ENCODE peak calls at places on chromosomes 1 and 21, in seven cellular contexts. Z is mesendoderm, B is H9, N is neuronal stem cell, P is H1, L is mesenchymal stem cell, K is trophoblast cell. F is an unnamed sample.

GRCh38 chr1:200873671-200874397 is 1.1 kb downstream of the GPR25 start:
- DNase-seq in K (no peak), P (no peak), L (no peak), B (peak), Z (no peak), N (no peak), F (no peak)

GRCh38 chr21:34367320-34367935 is 3.6 kb downstream of the KCNE2 start:
- DNase-seq in P (no peak), K (peak), Z (peak), L (peak), B (peak), N (no peak), F (peak)

GRCh38 chr1:211648980-211649934 is 26.2 kb downstream of the NEK2 start:
- DNase-seq in Z (no peak), B (no peak), P (no peak), N (no peak), L (peak), K (peak), F (peak)

GRCh38 chr1:5768014-5768413 is 224.2 kb downstream of the NPHP4 start:
- DNase-seq in N (no peak), L (no peak), Z (peak), B (peak), P (no peak), K (no peak), F (no peak)

GRCh38 chr1:31531177-31532000 is 44.9 kb upstream of the TINAGL1 start:
- DNase-seq in B (no peak), K (peak), N (no peak), L (peak), P (no peak), Z (peak), F (peak)

GRCh38 chr1:203520315-203520714 is 26.4 kb downstream of the OPTC start:
- DNase-seq in N (no peak), Z (peak), L (peak), B (no peak), K (peak), P (no peak), F (peak)

GRCh38 chr1:24348196-24348595 is 29.0 kb downstream of the GRHL3 start:
- DNase-seq in L (no peak), Z (no peak), P (no peak), K (no peak), N (no peak), B (no peak), F (no peak)

GRCh38 chr1:197683895-197684553 is 91.3 kb downstream of the DENND1B start:
- DNase-seq in Z (no peak), N (no peak), K (peak), L (no peak), B (no peak), P (no peak), F (no peak)

GRCh38 chr1:31377361-31377863 is 4.5 kb upstream of the FABP3 start:
- DNase-seq in Z (no peak), B (no peak), K (no peak), N (no peak), L (no peak), P (no peak), F (no peak)

GRCh38 chr1:198206292-198206691 is 49.5 kb downstream of the NEK7 start:
- DNase-seq in B (no peak), L (no peak), Z (no peak), N (no peak), K (no peak), P (no peak), F (no peak)

GRCh38 chr21:42545317-42545716 is 31.7 kb downstream of the SLC37A1 start:
- DNase-seq in B (no peak), Z (no peak), N (no peak), P (no peak), L (no peak), K (no peak), F (no peak)

GRCh38 chr1:110312188-110313121 is 26.7 kb upstream of the RBM15 start:
- DNase-seq in Z (peak), K (peak), B (peak), P (peak), L (peak), N (peak), F (peak)

GRCh38 chr1:161200421-161200991 is 1.7 kb upstream of the ADAMTS4 start:
- DNase-seq in Z (no peak), B (peak), L (no peak), P (no peak), N (no peak), K (no peak), F (no peak)

GRCh38 chr1:64539808-64540207 is 69.9 kb downstream of the CACHD1 start:
- DNase-seq in B (no peak), P (no peak), K (no peak), L (no peak), N (no peak), Z (no peak), F (peak)

GRCh38 chr1:119929643-119930310 is 33.5 kb upstream of the ADAM30 start:
- DNase-seq in K (no peak), P (no peak), Z (no peak), L (no peak), B (no peak), N (no peak), F (peak)

GRCh38 chr21:41823166-41823565 is 56.0 kb downstream of the PRDM15 start:
- DNase-seq in P (no peak), K (no peak), Z (no peak), N (no peak), L (no peak), B (no peak), F (no peak)

GRCh38 chr21:34881421-34881820 is 167.7 kb downstream of the RUNX1 start:
- DNase-seq in N (no peak), L (peak), B (no peak), Z (no peak), K (peak), P (no peak), F (peak)

GRCh38 chr1:203778789-203779188 is 13.8 kb downstream of the LAX1 start:
- DNase-seq in N (no peak), K (peak), Z (no peak), B (no peak), L (no peak), P (no peak), F (no peak)

GRCh38 chr1:41891403-41891896 is 27.3 kb downstream of the HIVEP3 start:
- DNase-seq in B (no peak), L (peak), Z (peak), K (peak), N (no peak), P (no peak), F (peak)

GRCh38 chr1:17236779-17237601 is 11.9 kb upstream of the PADI3 start:
- DNase-seq in B (peak), N (peak), K (peak), P (peak), L (peak), Z (peak), F (peak)

GRCh38 chr1:170660874-170661645 is 2.9 kb upstream of the PRRX1 start:
- DNase-seq in B (peak), Z (peak), N (no peak), P (no peak), L (peak), K (no peak), F (peak)

GRCh38 chr1:19872190-19872589 is 10.0 kb upstream of the OTUD3 start:
- DNase-seq in P (no peak), K (peak), N (no peak), B (no peak), Z (no peak), L (no peak), F (no peak)

GRCh38 chr21:37087188-37087587 is 14.1 kb downstream of the TTC3 start:
- DNase-seq in K (peak), B (no peak), P (no peak), N (no peak), L (peak), Z (peak), F (peak)

GRCh38 chr1:26164036-26164927 is 4.5 kb downstream of the C1orf232 start:
- DNase-seq in N (peak), P (no peak), L (peak), B (peak), Z (peak), K (peak), F (no peak)

GRCh38 chr1:161427733-161428516 is 60.2 kb upstream of the CFAP126 start:
- DNase-seq in N (no peak), K (peak), Z (peak), P (no peak), L (peak), B (peak), F (peak)

DNA sequence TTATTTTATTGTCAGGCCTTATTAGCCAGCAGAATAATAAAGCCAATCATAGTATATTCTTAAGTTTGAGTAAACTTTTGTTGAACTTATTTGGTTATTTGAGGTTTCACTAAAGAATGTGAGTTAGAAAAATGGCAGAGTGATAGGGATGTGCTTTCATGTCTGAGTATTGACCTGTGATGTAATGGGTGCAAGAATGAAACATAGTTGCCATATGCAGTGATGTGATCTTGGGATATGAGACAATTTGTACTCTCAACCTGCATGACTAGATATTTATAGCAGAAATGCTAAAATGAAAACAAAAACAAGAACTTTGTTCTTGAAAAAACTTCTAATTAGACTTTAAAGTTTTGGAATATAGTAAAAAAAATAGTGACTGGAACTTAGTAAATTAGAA is 97.9 kb downstream of the DISP1 start:
- DNase-seq in L (no peak), K (no peak), B (no peak), Z (no peak), P (no peak), N (no peak), F (peak)
- H3K18ac ChIP-seq in L (no peak), K (no peak), B (no peak), Z (no peak), P (no peak), N (no peak), F (no peak)

GRCh38 chr21:14448784-14449183 is 65.8 kb upstream of the HSPA13 start:
- DNase-seq in K (no peak), N (no peak), Z (no peak), P (no peak), L (no peak), B (no peak), F (no peak)
- H3K18ac ChIP-seq in K (no peak), N (no peak), Z (no peak), P (no peak), L (no peak), B (no peak), F (no peak)

GRCh38 chr1:39951951-39952350 is 3.0 kb upstream of the MFSD2A start:
- DNase-seq in N (no peak), B (no peak), K (no peak), P (no peak), L (no peak), Z (no peak), F (no peak)
- H3K18ac ChIP-seq in N (no peak), B (no peak), K (no peak), P (no peak), L (no peak), Z (no peak), F (no peak)

GRCh38 chr1:208243851-208244583 is at the start of gene PLXNA2:
- DNase-seq in K (peak), B (peak), Z (peak), L (peak), N (peak), P (no peak), F (peak)
- H3K18ac ChIP-seq in K (peak), B (no peak), Z (peak), L (peak), N (peak), P (no peak), F (no peak)

DNA sequence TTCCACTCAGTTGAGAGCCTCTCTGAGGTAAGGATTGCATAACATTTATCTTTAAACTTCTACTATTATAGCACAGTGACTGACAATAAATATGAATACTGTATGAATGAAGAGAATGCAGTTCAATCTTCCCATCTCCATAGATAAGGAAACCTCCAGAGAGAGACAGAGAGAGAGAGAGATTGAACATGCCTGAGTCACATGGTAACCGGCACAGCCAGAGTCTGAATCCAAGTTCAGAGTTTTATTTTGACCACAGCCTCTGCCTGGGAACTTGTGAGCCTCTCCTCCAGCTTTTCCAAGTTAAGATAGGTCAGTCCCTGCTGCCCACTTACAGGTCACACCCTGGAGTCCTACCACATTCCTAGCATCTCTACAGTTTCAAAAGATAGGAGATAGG is 41.3 kb downstream of the PLPPR5 start:
- DNase-seq in L (peak), B (no peak), K (peak), Z (no peak), P (no peak), N (no peak), F (peak)
- H3K18ac ChIP-seq in L (no peak), B (no peak), K (no peak), Z (no peak), P (no peak), N (no peak), F (peak)

GRCh38 chr1:18786149-18786548 is 73.3 kb downstream of the TAS1R2 start:
- DNase-seq in Z (no peak), L (no peak), K (no peak), P (no peak), B (no peak), N (no peak), F (no peak)
- H3K18ac ChIP-seq in Z (no peak), L (no peak), K (no peak), P (no peak), B (no peak), N (no peak), F (no peak)

DNA sequence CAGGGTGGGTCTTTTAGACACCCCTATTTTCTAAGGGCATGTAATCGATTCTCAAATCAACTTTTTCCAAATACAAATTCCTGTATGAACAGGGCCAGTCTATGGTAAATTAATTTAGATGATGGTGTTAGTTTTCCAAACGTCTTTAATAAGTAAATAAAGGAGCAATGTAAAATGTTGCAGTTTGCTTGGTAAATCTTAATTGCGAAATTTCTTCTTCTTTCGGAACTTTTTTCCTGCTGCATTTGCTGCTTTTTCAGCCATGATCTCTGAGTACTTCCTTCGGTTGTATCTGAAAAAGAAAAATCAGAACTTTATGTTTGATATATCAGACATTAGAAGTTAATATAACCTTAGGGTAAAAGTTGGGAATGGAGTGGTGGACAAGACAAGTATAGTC is 9.4 kb downstream of the DNTTIP2 start:
- DNase-seq in P (no peak), K (no peak), N (no peak), B (no peak), L (no peak), Z (no peak), F (no peak)
- H3K18ac ChIP-seq in P (no peak), K (no peak), N (no peak), B (no peak), L (no peak), Z (no peak), F (no peak)

DNA sequence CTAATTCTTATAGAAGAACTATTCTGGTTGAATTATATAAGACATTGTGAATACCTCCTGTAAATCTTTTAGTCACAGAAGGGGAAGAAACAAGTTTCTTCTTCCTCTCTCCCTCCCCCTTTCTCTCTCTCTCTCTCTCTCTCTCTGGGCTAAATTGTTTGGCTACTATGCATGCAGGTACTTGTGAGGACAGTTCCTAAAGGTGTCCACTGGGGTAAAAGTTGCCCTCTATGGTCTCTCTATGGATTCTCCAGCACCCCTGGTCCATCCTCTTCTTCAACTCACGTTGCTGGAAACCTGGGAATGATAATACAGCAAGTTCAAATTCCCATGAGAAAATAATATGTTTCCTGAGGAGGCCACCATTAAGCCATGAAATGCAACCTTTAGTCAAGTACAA is 5.8 kb downstream of the OR6K3 start:
- DNase-seq in L (no peak), K (no peak), B (no peak), Z (no peak), P (no peak), N (no peak), F (no peak)
- H3K18ac ChIP-seq in L (no peak), K (no peak), B (no peak), Z (no peak), P (no peak), N (no peak), F (no peak)

DNA sequence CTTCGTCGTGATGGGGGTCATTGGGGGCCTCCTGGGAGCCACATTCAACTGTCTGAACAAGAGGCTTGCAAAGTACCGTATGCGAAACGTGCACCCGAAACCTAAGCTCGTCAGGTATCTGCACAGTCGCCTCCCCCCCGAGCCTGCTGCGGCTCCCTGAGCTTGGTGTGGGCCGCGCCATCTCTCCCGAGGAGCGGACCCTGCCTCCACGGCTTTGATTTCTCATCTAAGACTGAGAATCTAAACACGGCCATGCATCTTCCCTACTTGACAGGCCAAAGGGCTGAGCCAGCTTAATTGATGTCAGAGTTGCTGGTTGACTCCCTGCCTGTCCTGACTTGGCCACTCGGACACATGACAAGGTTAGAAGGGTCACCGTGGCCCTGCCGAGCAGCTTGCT is 19.1 kb downstream of the NPPA start:
- DNase-seq in Z (no peak), L (no peak), K (no peak), B (no peak), P (no peak), N (no peak), F (no peak)
- H3K18ac ChIP-seq in Z (no peak), L (no peak), K (no peak), B (no peak), P (no peak), N (no peak), F (no peak)

GRCh38 chr1:102799496-102799895 is 308.8 kb downstream of the COL11A1 start:
- DNase-seq in K (no peak), P (no peak), B (no peak), N (no peak), Z (no peak), L (peak), F (peak)
- H3K18ac ChIP-seq in K (no peak), P (no peak), B (no peak), N (no peak), Z (no peak), L (no peak), F (no peak)

F was measured in IMR-90.